ENCODE peak calls at places on chromosomes 3 and 15, in four cellular contexts. One of them, this sample, is unnamed.

GRCh38 chr3:39226106-39226741 is 33.8 kb upstream of the XIRP1 start:
- DNase-seq in neural progenitor cell: no peak
- DNase-seq in heart right ventricle: no peak
- DNase-seq in AG10803: no peak
- DNase-seq in this sample: no peak

GRCh38 chr15:29435811-29436210 is 166.2 kb upstream of the NSMCE3 start:
- DNase-seq in neural progenitor cell: no peak
- DNase-seq in heart right ventricle: no peak
- DNase-seq in AG10803: no peak
- DNase-seq in this sample: peak; percentile 10

GRCh38 chr15:64216722-64217428 is 54.1 kb upstream of the PPIB start:
- DNase-seq in neural progenitor cell: no peak
- DNase-seq in heart right ventricle: peak; percentile 36
- DNase-seq in AG10803: peak; percentile 9
- DNase-seq in this sample: no peak

GRCh38 chr15:31024330-31024729 is 32.9 kb upstream of the MTMR10 start:
- DNase-seq in neural progenitor cell: peak; percentile 41
- DNase-seq in heart right ventricle: no peak
- DNase-seq in AG10803: peak; percentile 98
- DNase-seq in this sample: peak; percentile 97

GRCh38 chr15:71752604-71753289 is 57.6 kb upstream of the NR2E3 start:
- DNase-seq in neural progenitor cell: peak; percentile 68
- DNase-seq in heart right ventricle: no peak
- DNase-seq in AG10803: peak; percentile 88
- DNase-seq in this sample: peak; percentile 92

GRCh38 chr15:80526556-80527340 is 122.6 kb downstream of the ARNT2 start:
- DNase-seq in neural progenitor cell: no peak
- DNase-seq in heart right ventricle: no peak
- DNase-seq in AG10803: peak; percentile 94
- DNase-seq in this sample: peak; percentile 56

GRCh38 chr15:80693682-80694623 is 1.2 kb upstream of the ABHD17C start:
- DNase-seq in neural progenitor cell: no peak
- DNase-seq in heart right ventricle: no peak
- DNase-seq in AG10803: no peak
- DNase-seq in this sample: no peak

GRCh38 chr3:13123266-13123665 is 50.0 kb upstream of the IQSEC1 start:
- DNase-seq in neural progenitor cell: no peak
- DNase-seq in heart right ventricle: no peak
- DNase-seq in AG10803: no peak
- DNase-seq in this sample: no peak

GRCh38 chr3:127170794-127171193 is 22.1 kb upstream of the PRR23E start:
- DNase-seq in neural progenitor cell: peak; percentile 51
- DNase-seq in heart right ventricle: no peak
- DNase-seq in AG10803: peak; percentile 67
- DNase-seq in this sample: no peak

GRCh38 chr15:101536166-101536874 is 46.8 kb upstream of the PCSK6 start:
- DNase-seq in neural progenitor cell: no peak
- DNase-seq in heart right ventricle: no peak
- DNase-seq in AG10803: no peak
- DNase-seq in this sample: no peak

GRCh38 chr3:69433016-69433937 is 47.4 kb upstream of the FRMD4B start:
- DNase-seq in neural progenitor cell: no peak
- DNase-seq in heart right ventricle: no peak
- DNase-seq in AG10803: no peak
- DNase-seq in this sample: no peak

GRCh38 chr15:29260896-29261295 is 8.7 kb downstream of the NSMCE3 start:
- DNase-seq in neural progenitor cell: no peak
- DNase-seq in heart right ventricle: no peak
- DNase-seq in AG10803: no peak
- DNase-seq in this sample: no peak

GRCh38 chr3:179703816-179704215 is 51.0 kb downstream of the USP13 start:
- DNase-seq in neural progenitor cell: no peak
- DNase-seq in heart right ventricle: no peak
- DNase-seq in AG10803: no peak
- DNase-seq in this sample: no peak

GRCh38 chr3:12994357-12994606 is 78.9 kb downstream of the IQSEC1 start:
- DNase-seq in neural progenitor cell: peak; percentile 52
- DNase-seq in heart right ventricle: peak; percentile 76
- DNase-seq in AG10803: no peak
- DNase-seq in this sample: no peak

GRCh38 chr3:177427096-177427495 is 229.8 kb upstream of the TBL1XR1 start:
- DNase-seq in neural progenitor cell: no peak
- DNase-seq in heart right ventricle: no peak
- DNase-seq in AG10803: no peak
- DNase-seq in this sample: no peak

GRCh38 chr3:194396561-194396896 is 2.5 kb downstream of the GP5 start:
- DNase-seq in neural progenitor cell: no peak
- DNase-seq in heart right ventricle: no peak
- DNase-seq in AG10803: no peak
- DNase-seq in this sample: no peak

GRCh38 chr3:194397757-194398312 is 1.2 kb downstream of the GP5 start:
- DNase-seq in neural progenitor cell: no peak
- DNase-seq in heart right ventricle: no peak
- DNase-seq in AG10803: no peak
- DNase-seq in this sample: no peak

GRCh38 chr3:194395201-194395600 is 3.9 kb downstream of the GP5 start:
- DNase-seq in neural progenitor cell: no peak
- DNase-seq in heart right ventricle: no peak
- DNase-seq in AG10803: no peak
- DNase-seq in this sample: no peak

GRCh38 chr3:194395767-194396527 is 3.1 kb downstream of the GP5 start:
- DNase-seq in neural progenitor cell: peak; percentile 56
- DNase-seq in heart right ventricle: no peak
- DNase-seq in AG10803: peak; percentile 57
- DNase-seq in this sample: no peak

GRCh38 chr3:194396897-194397756 is 1.9 kb downstream of the GP5 start:
- DNase-seq in neural progenitor cell: no peak
- DNase-seq in heart right ventricle: no peak
- DNase-seq in AG10803: no peak
- DNase-seq in this sample: no peak
- H3K4me3 ChIP-seq in neural progenitor cell: peak overlapping the region; percentile 26
- H3K4me3 ChIP-seq in heart right ventricle: peak overlapping the region; percentile 51
- H3K4me3 ChIP-seq in AG10803: no peak overlapping the region
- H3K4me3 ChIP-seq in this sample: no peak overlapping the region

GRCh38 chr3:34301313-34301712 is 502.9 kb downstream of the PDCD6IP start:
- DNase-seq in neural progenitor cell: peak; percentile 48
- DNase-seq in heart right ventricle: no peak
- DNase-seq in AG10803: no peak
- DNase-seq in this sample: no peak
- TF ChIP-seq CTCF in neural progenitor cell: no peak
- TF ChIP-seq CTCF in heart right ventricle: no peak
- TF ChIP-seq CTCF in AG10803: no peak
- TF ChIP-seq CTCF in this sample: no peak

GRCh38 chr3:196499061-196499460 is 4.5 kb downstream of the RNF168 start:
- DNase-seq in neural progenitor cell: no peak
- DNase-seq in heart right ventricle: no peak
- DNase-seq in AG10803: peak; percentile 69
- DNase-seq in this sample: no peak
- H3K4me3 ChIP-seq in neural progenitor cell: no peak overlapping the region
- H3K4me3 ChIP-seq in heart right ventricle: peak overlapping the region; percentile 93
- H3K4me3 ChIP-seq in AG10803: no peak overlapping the region
- H3K4me3 ChIP-seq in this sample: no peak overlapping the region

GRCh38 chr3:33438284-33438668 is 1.9 kb downstream of the UBP1 start:
- DNase-seq in neural progenitor cell: peak; percentile 18
- DNase-seq in heart right ventricle: no peak
- DNase-seq in AG10803: peak; percentile 73
- DNase-seq in this sample: no peak

GRCh38 chr3:33438871-33439270 is 1.3 kb downstream of the UBP1 start:
- DNase-seq in neural progenitor cell: no peak
- DNase-seq in heart right ventricle: no peak
- DNase-seq in AG10803: peak; percentile 20
- DNase-seq in this sample: no peak

GRCh38 chr3:33440328-33440577 is at the start of gene UBP1:
- DNase-seq in neural progenitor cell: peak; percentile 100
- DNase-seq in heart right ventricle: peak; percentile 100
- DNase-seq in AG10803: no peak
- DNase-seq in this sample: no peak

GRCh38 chr3:33440578-33441321 is 545 bp upstream of the UBP1 start:
- DNase-seq in neural progenitor cell: peak; percentile 98
- DNase-seq in heart right ventricle: peak; percentile 56
- DNase-seq in AG10803: peak; percentile 100
- DNase-seq in this sample: peak; percentile 100

GRCh38 chr3:33439421-33440327 is 531 bp downstream of the UBP1 start:
- DNase-seq in neural progenitor cell: no peak
- DNase-seq in heart right ventricle: peak; percentile 59
- DNase-seq in AG10803: peak; percentile 42
- DNase-seq in this sample: no peak
- TF ChIP-seq CTCF in neural progenitor cell: peak; percentile 3
- TF ChIP-seq CTCF in heart right ventricle: peak; percentile 38
- TF ChIP-seq CTCF in AG10803: no peak
- TF ChIP-seq CTCF in this sample: peak; percentile 27

GRCh38 chr3:53482227-53482626 is 12.2 kb upstream of the CACNA1D start:
- DNase-seq in neural progenitor cell: no peak
- DNase-seq in heart right ventricle: no peak
- DNase-seq in AG10803: no peak
- DNase-seq in this sample: no peak

GRCh38 chr3:53473422-53473821 is 21.0 kb upstream of the CACNA1D start:
- DNase-seq in neural progenitor cell: no peak
- DNase-seq in heart right ventricle: no peak
- DNase-seq in AG10803: no peak
- DNase-seq in this sample: no peak

GRCh38 chr3:53483821-53484220 is 10.6 kb upstream of the CACNA1D start:
- DNase-seq in neural progenitor cell: no peak
- DNase-seq in heart right ventricle: no peak
- DNase-seq in AG10803: no peak
- DNase-seq in this sample: no peak

GRCh38 chr3:53478921-53479664 is 15.3 kb upstream of the CACNA1D start:
- DNase-seq in neural progenitor cell: no peak
- DNase-seq in heart right ventricle: no peak
- DNase-seq in AG10803: no peak
- DNase-seq in this sample: no peak

GRCh38 chr3:53478166-53478830 is 16.1 kb upstream of the CACNA1D start:
- DNase-seq in neural progenitor cell: no peak
- DNase-seq in heart right ventricle: no peak
- DNase-seq in AG10803: no peak
- DNase-seq in this sample: no peak
- H3K4me3 ChIP-seq in neural progenitor cell: no peak overlapping the region
- H3K4me3 ChIP-seq in heart right ventricle: no peak overlapping the region
- H3K4me3 ChIP-seq in AG10803: no peak overlapping the region
- H3K4me3 ChIP-seq in this sample: no peak overlapping the region

DNA sequence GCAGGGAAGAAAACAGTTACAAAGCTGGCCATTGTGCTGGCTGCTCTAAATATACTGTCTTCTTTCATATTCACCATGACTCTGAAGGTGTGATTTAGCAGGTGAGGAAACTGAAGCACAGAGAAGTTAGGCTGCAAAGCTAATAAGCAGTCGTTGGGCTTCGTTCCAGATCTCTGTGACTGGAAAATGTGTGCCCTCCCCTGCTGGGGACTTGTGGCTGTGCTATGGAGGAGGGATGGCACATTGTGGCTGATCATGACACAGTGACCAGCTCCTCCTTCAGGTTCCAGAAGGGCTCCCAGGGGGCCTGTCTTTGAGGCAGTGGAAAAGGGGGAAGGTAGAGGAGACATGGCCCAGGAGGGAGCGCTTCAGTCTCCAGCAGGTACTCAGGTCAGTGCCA is 19.2 kb downstream of the PXK start:
- DNase-seq in neural progenitor cell: peak; percentile 8
- DNase-seq in heart right ventricle: no peak
- DNase-seq in AG10803: no peak
- DNase-seq in this sample: no peak
- TF ChIP-seq CTCF in neural progenitor cell: no peak
- TF ChIP-seq CTCF in heart right ventricle: no peak
- TF ChIP-seq CTCF in AG10803: no peak
- TF ChIP-seq CTCF in this sample: no peak

DNA sequence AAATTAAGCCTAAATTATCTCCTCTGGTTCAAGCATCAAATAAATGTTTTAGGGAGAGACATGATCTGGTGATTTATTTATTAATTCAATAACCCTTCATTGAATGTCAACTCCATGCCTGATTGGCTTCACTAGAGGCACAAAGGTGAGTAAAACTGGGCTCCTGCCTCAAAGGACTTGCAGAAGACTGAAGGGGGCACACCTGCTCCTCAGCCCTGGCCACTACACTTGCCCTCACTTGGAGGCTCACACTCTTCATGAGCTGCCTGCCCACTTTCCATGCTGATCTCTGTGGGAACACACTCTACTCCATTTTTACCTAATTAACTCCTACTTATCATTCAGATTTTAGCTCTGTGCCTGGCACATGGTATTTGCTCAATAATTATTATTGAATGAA is 84.4 kb upstream of the KCNMB2 start:
- DNase-seq in neural progenitor cell: no peak
- DNase-seq in heart right ventricle: no peak
- DNase-seq in AG10803: no peak
- DNase-seq in this sample: no peak
- H3K4me3 ChIP-seq in neural progenitor cell: no peak overlapping the region
- H3K4me3 ChIP-seq in heart right ventricle: no peak overlapping the region
- H3K4me3 ChIP-seq in AG10803: no peak overlapping the region
- H3K4me3 ChIP-seq in this sample: no peak overlapping the region

GRCh38 chr3:181103605-181104004 is 114.1 kb upstream of the DNAJC19 start:
- DNase-seq in neural progenitor cell: peak; percentile 88
- DNase-seq in heart right ventricle: no peak
- DNase-seq in AG10803: no peak
- DNase-seq in this sample: no peak
- TF ChIP-seq CTCF in neural progenitor cell: peak; percentile 78
- TF ChIP-seq CTCF in heart right ventricle: no peak
- TF ChIP-seq CTCF in AG10803: no peak
- TF ChIP-seq CTCF in this sample: no peak